ENCODE peak calls at places on chromosomes 11 and 22, in eight cellular contexts. M is GM06990, X is posterior cingulate gyrus, Y is left ventricle myocardium inferior, Z is activated T-cell treated with anti-CD3 and anti-CD28 coated beads for 48 hours, Q is fibroblast of lung, G is OCI-LY7, L is T-cell. U is an unnamed sample.

GRCh38 chr11:44702897-44703296 is 23.9 kb upstream of the TSPAN18 start:
- DNase-seq in M (no peak), X (no peak), Y (no peak), Z (no peak), Q (no peak), G (no peak), L (no peak), U (no peak)

GRCh38 chr11:125369808-125370207 is 126.3 kb downstream of the FEZ1 start:
- DNase-seq in M (no peak), X (no peak), Y (no peak), Z (no peak), Q (no peak), G (no peak), L (no peak), U (no peak)

GRCh38 chr11:114606003-114606801 is 10.6 kb upstream of the NXPE4 start:
- DNase-seq in M (no peak), X (no peak), Y (no peak), Z (no peak), Q (no peak), G (no peak), L (no peak), U (no peak)

GRCh38 chr22:30266445-30267381 is at the start of gene OSM:
- DNase-seq in M (peak; percentile 75), X (peak; percentile 32), Y (peak; percentile 66), Z (peak; percentile 70), Q (no peak), G (peak; percentile 68), L (peak; percentile 74), U (no peak)

GRCh38 chr11:128610765-128611617 is 23.6 kb upstream of the ETS1 start:
- DNase-seq in M (peak; percentile 84), X (no peak), Y (no peak), Z (no peak), Q (no peak), G (peak; percentile 98), L (peak; percentile 70), U (no peak)

GRCh38 chr11:96279421-96280290 is 63.3 kb downstream of the MAML2 start:
- DNase-seq in M (no peak), X (no peak), Y (no peak), Z (no peak), Q (peak; percentile 38), G (no peak), L (no peak), U (peak; percentile 57)

GRCh38 chr11:64850979-64851567 is 6.6 kb upstream of the CDC42BPG start:
- DNase-seq in M (peak; percentile 87), X (no peak), Y (no peak), Z (no peak), Q (peak; percentile 50), G (peak; percentile 94), L (peak; percentile 65), U (no peak)

GRCh38 chr11:11977206-11977938 is 31.1 kb downstream of the DKK3 start:
- DNase-seq in M (no peak), X (peak; percentile 61), Y (peak; percentile 71), Z (no peak), Q (peak; percentile 87), G (no peak), L (no peak), U (peak; percentile 7)

GRCh38 chr11:111512296-111513239 is at the start of gene BTG4:
- DNase-seq in M (no peak), X (peak; percentile 10), Y (no peak), Z (no peak), Q (no peak), G (no peak), L (no peak), U (no peak)

GRCh38 chr11:13091373-13091772 is 82.3 kb downstream of the RASSF10 start:
- DNase-seq in M (no peak), X (no peak), Y (no peak), Z (no peak), Q (no peak), G (no peak), L (no peak), U (no peak)

GRCh38 chr11:91913407-91913806 is 311.2 kb upstream of the FAT3 start:
- DNase-seq in M (no peak), X (no peak), Y (no peak), Z (no peak), Q (no peak), G (no peak), L (no peak), U (no peak)

GRCh38 chr22:45129703-45130524 is 33.8 kb upstream of the NUP50 start:
- DNase-seq in M (no peak), X (no peak), Y (no peak), Z (peak; percentile 23), Q (no peak), G (no peak), L (no peak), U (no peak)